ENCODE peak calls at places on chromosomes 2 and 18, in six cellular contexts. U, Y, F, L, A and M are unnamed samples.

GRCh38 chr18:67010916-67011315 is 407.0 kb upstream of the CDH19 start:
- DNase-seq in U (no peak), Y (no peak), F (no peak), L (no peak), A (peak), M (peak)

GRCh38 chr18:12692206-12692605 is 10.3 kb downstream of the CEP76 start:
- DNase-seq in U (no peak), Y (no peak), F (no peak), L (no peak), A (no peak), M (no peak)

GRCh38 chr2:85258194-85258605 is 69.6 kb downstream of the TGOLN2 start:
- DNase-seq in U (no peak), Y (no peak), F (no peak), L (no peak), A (no peak), M (no peak)

GRCh38 chr18:78865056-78865598 is 114.5 kb upstream of the SALL3 start:
- DNase-seq in U (no peak), Y (no peak), F (no peak), L (no peak), A (no peak), M (no peak)

GRCh38 chr2:148930046-148930775 is 55.2 kb downstream of the KIF5C start:
- DNase-seq in U (no peak), Y (no peak), F (no peak), L (peak), A (peak), M (no peak)

GRCh38 chr2:71299507-71299906 is 32.1 kb upstream of the ZNF638 start:
- DNase-seq in U (no peak), Y (no peak), F (no peak), L (peak), A (peak), M (peak)

GRCh38 chr2:170747921-170748320 is 22.3 kb upstream of the ERICH2 start:
- DNase-seq in U (peak), Y (no peak), F (no peak), L (peak), A (peak), M (peak)

GRCh38 chr2:1677833-1678165 is 66.5 kb downstream of the PXDN start:
- DNase-seq in U (no peak), Y (no peak), F (no peak), L (no peak), A (no peak), M (no peak)

GRCh38 chr18:79983793-79984192 is 4.6 kb downstream of the TXNL4A start:
- DNase-seq in U (no peak), Y (no peak), F (no peak), L (no peak), A (no peak), M (no peak)

GRCh38 chr2:55229221-55229620 is 2.9 kb downstream of the CLHC1 start:
- DNase-seq in U (no peak), Y (no peak), F (no peak), L (no peak), A (no peak), M (no peak)

GRCh38 chr2:101704046-101704466 is 6.5 kb downstream of the MAP4K4 start:
- DNase-seq in U (peak), Y (no peak), F (no peak), L (peak), A (peak), M (peak)

GRCh38 chr2:129361688-129362087 is 617.8 kb upstream of the RAB6C start:
- DNase-seq in U (no peak), Y (no peak), F (no peak), L (no peak), A (no peak), M (no peak)

GRCh38 chr18:2981212-2981728 is 31.7 kb downstream of the LPIN2 start:
- DNase-seq in U (peak), Y (no peak), F (no peak), L (peak), A (peak), M (peak)

GRCh38 chr2:10460366-10460796 is 12.3 kb upstream of the ODC1 start:
- DNase-seq in U (no peak), Y (no peak), F (no peak), L (no peak), A (no peak), M (no peak)

GRCh38 chr2:55010149-55010591 is 40.1 kb downstream of the RTN4 start:
- DNase-seq in U (no peak), Y (peak), F (peak), L (peak), A (peak), M (peak)

GRCh38 chr2:132421198-132421780 is 4.7 kb downstream of the GPR39 start:
- DNase-seq in U (no peak), Y (no peak), F (no peak), L (no peak), A (peak), M (no peak)
- TF ChIP-seq CTCF in U (peak), Y (no peak), F (no peak), L (peak), A (peak), M (peak)

DNA sequence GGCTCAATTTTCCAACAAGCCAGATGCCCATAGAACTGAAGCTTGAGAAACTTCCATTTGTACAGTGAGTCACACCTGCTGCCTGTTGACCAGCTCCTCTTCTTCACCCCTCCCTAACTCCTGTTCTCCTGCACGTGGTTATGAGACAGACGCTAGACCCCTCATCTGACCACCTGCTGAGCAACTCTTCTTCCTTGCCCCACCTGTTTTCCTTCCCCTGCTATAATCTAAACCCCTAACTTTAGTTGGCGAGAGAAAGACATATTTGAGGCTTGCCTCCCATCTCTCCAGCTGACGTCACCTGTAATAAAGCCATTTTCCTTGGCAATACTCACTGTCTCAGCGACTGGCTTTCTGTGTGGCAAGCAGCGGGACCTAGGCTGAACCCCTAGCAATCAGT is 22.3 kb upstream of the ITM2C start:
- DNase-seq in U (no peak), Y (peak), F (no peak), L (no peak), A (no peak), M (peak)
- TF ChIP-seq CTCF in U (no peak), Y (no peak), F (no peak), L (no peak), A (no peak), M (no peak)

GRCh38 chr2:203396667-203397066 is 68.5 kb downstream of the ABI2 start:
- DNase-seq in U (no peak), Y (no peak), F (no peak), L (no peak), A (peak), M (no peak)
- TF ChIP-seq CTCF in U (peak), Y (no peak), F (no peak), L (peak), A (peak), M (peak)

GRCh38 chr18:43888601-43889000 is 611.3 kb upstream of the SYT4 start:
- DNase-seq in U (no peak), Y (no peak), F (no peak), L (no peak), A (peak), M (peak)
- TF ChIP-seq CTCF in U (no peak), Y (no peak), F (no peak), L (no peak), A (no peak), M (no peak)

GRCh38 chr2:98615481-98615880 is 7.1 kb downstream of the UNC50 start:
- DNase-seq in U (no peak), Y (no peak), F (no peak), L (no peak), A (no peak), M (no peak)
- TF ChIP-seq CTCF in U (no peak), Y (no peak), F (no peak), L (no peak), A (peak), M (no peak)

GRCh38 chr2:233354971-233355574 is 779 bp downstream of the DGKD start:
- DNase-seq in U (no peak), Y (peak), F (no peak), L (peak), A (peak), M (peak)

GRCh38 chr2:233354500-233354924 is 218 bp downstream of the DGKD start:
- DNase-seq in U (no peak), Y (no peak), F (peak), L (no peak), A (no peak), M (no peak)

GRCh38 chr2:233353101-233353768 is 1.1 kb upstream of the DGKD start:
- DNase-seq in U (no peak), Y (no peak), F (no peak), L (peak), A (no peak), M (no peak)

GRCh38 chr2:233352141-233352842 is 2.0 kb upstream of the DGKD start:
- DNase-seq in U (no peak), Y (no peak), F (no peak), L (peak), A (no peak), M (no peak)

DNA sequence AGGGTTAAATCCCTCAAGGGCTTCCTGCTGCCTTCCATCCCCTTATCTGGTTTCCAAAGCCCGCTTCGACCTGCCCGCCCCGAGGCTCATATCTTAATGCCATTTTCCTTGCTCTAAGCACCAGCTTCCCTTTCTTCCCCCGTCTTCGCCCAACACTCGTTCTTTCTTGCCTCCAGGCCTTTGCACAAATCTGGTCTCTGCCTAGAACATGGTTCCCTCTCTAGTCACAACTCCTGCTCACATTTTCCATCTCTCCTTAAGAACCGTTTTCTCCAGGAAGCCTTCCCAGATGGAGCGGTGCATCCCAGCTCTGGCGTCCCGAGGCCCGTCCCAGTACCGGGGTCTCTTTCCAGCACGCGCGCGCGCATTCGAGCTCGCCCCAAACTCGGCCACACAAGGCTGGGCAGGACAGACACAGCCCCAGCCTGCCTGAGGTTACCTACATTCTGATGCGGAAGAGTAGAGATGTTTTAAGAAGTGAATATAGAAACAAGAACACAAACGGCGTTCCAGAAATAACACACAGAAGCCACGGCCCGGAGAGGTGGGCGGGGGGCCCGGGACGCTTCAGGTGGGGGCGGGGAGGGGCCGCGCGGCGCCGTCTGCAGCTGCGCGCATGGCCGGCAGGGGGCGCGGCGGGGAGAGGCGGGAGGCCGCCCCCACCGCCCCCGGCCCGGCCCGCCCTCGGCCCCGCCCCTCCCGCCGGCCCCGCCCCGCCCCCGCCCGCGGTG is at the start of gene DGKD:
- DNase-seq in U (no peak), Y (peak), F (peak), L (peak), A (peak), M (peak)
- TF ChIP-seq CTCF in U (peak), Y (no peak), F (no peak), L (peak), A (peak), M (peak)

DNA sequence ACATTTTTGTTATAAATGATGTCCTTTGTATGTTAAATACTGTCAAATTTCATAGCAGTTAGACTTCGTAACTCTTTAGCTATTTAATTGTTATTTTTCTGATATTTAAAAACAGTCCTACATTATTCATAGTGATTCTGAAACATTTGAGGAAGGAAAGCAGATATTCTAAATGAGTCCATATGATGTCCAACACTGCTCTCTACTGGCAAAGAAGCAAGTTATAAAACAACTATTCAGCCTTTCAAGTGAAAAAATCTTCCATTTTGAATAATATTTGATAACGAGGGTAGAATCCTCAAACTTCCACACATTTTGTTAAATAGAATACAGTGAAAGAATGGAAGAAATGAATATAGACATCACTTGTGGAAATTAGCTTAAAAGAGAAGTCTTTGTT is 220.8 kb downstream of the GULP1 start:
- DNase-seq in U (peak), Y (no peak), F (no peak), L (peak), A (peak), M (peak)
- TF ChIP-seq CTCF in U (peak), Y (peak), F (peak), L (peak), A (peak), M (peak)

GRCh38 chr2:202036601-202037037 is 3.0 kb downstream of the FZD7 start:
- DNase-seq in U (no peak), Y (no peak), F (no peak), L (no peak), A (peak), M (no peak)

GRCh38 chr2:202034249-202035088 is 814 bp downstream of the FZD7 start:
- DNase-seq in U (no peak), Y (peak), F (no peak), L (peak), A (peak), M (peak)

GRCh38 chr2:202035941-202036372 is 2.3 kb downstream of the FZD7 start:
- DNase-seq in U (no peak), Y (no peak), F (no peak), L (no peak), A (no peak), M (no peak)

GRCh38 chr2:202033317-202034248 is at the start of gene FZD7:
- DNase-seq in U (peak), Y (peak), F (peak), L (peak), A (peak), M (peak)

DNA sequence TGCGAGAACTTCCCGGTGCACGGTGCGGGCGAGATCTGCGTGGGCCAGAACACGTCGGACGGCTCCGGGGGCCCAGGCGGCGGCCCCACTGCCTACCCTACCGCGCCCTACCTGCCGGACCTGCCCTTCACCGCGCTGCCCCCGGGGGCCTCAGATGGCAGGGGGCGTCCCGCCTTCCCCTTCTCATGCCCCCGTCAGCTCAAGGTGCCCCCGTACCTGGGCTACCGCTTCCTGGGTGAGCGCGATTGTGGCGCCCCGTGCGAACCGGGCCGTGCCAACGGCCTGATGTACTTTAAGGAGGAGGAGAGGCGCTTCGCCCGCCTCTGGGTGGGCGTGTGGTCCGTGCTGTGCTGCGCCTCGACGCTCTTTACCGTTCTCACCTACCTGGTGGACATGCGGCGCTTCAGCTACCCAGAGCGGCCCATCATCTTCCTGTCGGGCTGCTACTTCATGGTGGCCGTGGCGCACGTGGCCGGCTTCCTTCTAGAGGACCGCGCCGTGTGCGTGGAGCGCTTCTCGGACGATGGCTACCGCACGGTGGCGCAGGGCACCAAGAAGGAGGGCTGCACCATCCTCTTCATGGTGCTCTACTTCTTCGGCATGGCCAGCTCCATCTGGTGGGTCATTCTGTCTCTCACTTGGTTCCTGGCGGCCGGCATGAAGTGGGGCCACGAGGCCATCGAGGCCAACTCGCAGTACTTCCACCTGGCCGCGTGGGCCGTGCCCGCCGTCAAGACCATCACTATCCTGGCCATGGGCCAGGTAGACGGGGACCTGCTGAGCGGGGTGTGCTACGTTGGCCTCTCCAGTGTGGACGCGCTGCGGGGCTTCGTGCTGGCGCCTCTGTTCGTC is 1.7 kb downstream of the FZD7 start:
- DNase-seq in U (no peak), Y (peak), F (no peak), L (peak), A (peak), M (no peak)
- TF ChIP-seq CTCF in U (peak), Y (peak), F (peak), L (peak), A (peak), M (no peak)

GRCh38 chr2:41856946-41857345 is 190.9 kb upstream of the PKDCC start:
- DNase-seq in U (no peak), Y (no peak), F (no peak), L (no peak), A (no peak), M (no peak)
- TF ChIP-seq CTCF in U (no peak), Y (no peak), F (no peak), L (no peak), A (no peak), M (no peak)